ENCODE peak calls at places on chromosomes 5 and 9, in ten cellular contexts. C, Q, A, T, X, K, B, H, P and N are unnamed samples.

GRCh38 chr9:104342552-104342951 is 161.5 kb upstream of the OR13F1 start:
- DNase-seq in C (no peak), Q (no peak), A (no peak), T (no peak), X (no peak), K (no peak), B (no peak), H (no peak), P (no peak), N (no peak)

GRCh38 chr9:21690561-21690960 is 111.9 kb upstream of the MTAP start:
- DNase-seq in C (no peak), Q (no peak), A (no peak), T (no peak), X (peak), K (no peak), B (no peak), H (no peak), P (no peak), N (no peak)

GRCh38 chr5:145718956-145719355 is 116.2 kb downstream of the PRELID2 start:
- DNase-seq in C (no peak), Q (peak), A (peak), T (no peak), X (peak), K (no peak), B (no peak), H (no peak), P (no peak), N (no peak)

GRCh38 chr9:89408628-89409101 is 89.2 kb downstream of the SEMA4D start:
- DNase-seq in C (no peak), Q (no peak), A (peak), T (peak), X (no peak), K (peak), B (no peak), H (peak), P (no peak), N (peak)

GRCh38 chr5:107470007-107470582 is 200.6 kb downstream of the EFNA5 start:
- DNase-seq in C (no peak), Q (no peak), A (peak), T (no peak), X (peak), K (no peak), B (no peak), H (no peak), P (no peak), N (no peak)

GRCh38 chr5:164217464-164217863 is 712.0 kb downstream of the MAT2B start:
- DNase-seq in C (no peak), Q (no peak), A (no peak), T (no peak), X (no peak), K (no peak), B (no peak), H (no peak), P (no peak), N (no peak)

GRCh38 chr9:73148447-73148937 is 3.2 kb upstream of the ANXA1 start:
- DNase-seq in C (no peak), Q (no peak), A (no peak), T (no peak), X (peak), K (no peak), B (no peak), H (no peak), P (no peak), N (no peak)

GRCh38 chr5:132439521-132440206 is 50.9 kb downstream of the IRF1 start:
- DNase-seq in C (no peak), Q (peak), A (peak), T (no peak), X (peak), K (no peak), B (peak), H (no peak), P (no peak), N (no peak)

GRCh38 chr5:72541501-72542235 is 34.5 kb upstream of the ZNF366 start:
- DNase-seq in C (no peak), Q (no peak), A (no peak), T (no peak), X (no peak), K (no peak), B (peak), H (no peak), P (no peak), N (no peak)

GRCh38 chr5:71623221-71623794 is 36.2 kb downstream of the MCCC2 start:
- DNase-seq in C (no peak), Q (no peak), A (no peak), T (no peak), X (no peak), K (no peak), B (no peak), H (no peak), P (no peak), N (no peak)

GRCh38 chr5:96821260-96821916 is 13.6 kb upstream of the ERAP1 start:
- DNase-seq in C (no peak), Q (no peak), A (no peak), T (no peak), X (peak), K (no peak), B (no peak), H (no peak), P (no peak), N (no peak)

GRCh38 chr5:37552770-37553719 is 173.9 kb downstream of the WDR70 start:
- DNase-seq in C (no peak), Q (no peak), A (no peak), T (no peak), X (peak), K (no peak), B (no peak), H (no peak), P (no peak), N (peak)

GRCh38 chr9:128627127-128627715 is 29.4 kb downstream of the DYNC2I2 start:
- DNase-seq in C (no peak), Q (no peak), A (no peak), T (no peak), X (no peak), K (no peak), B (no peak), H (no peak), P (no peak), N (no peak)

GRCh38 chr9:126371007-126371870 is 44.6 kb downstream of the MVB12B start:
- DNase-seq in C (no peak), Q (no peak), A (no peak), T (no peak), X (no peak), K (no peak), B (no peak), H (no peak), P (no peak), N (no peak)

GRCh38 chr5:104914536-104915070 is 1352.0 kb upstream of the NUDT12 start:
- DNase-seq in C (no peak), Q (no peak), A (no peak), T (no peak), X (no peak), K (no peak), B (no peak), H (no peak), P (no peak), N (no peak)

GRCh38 chr5:179700401-179700918 is 1.7 kb downstream of the CANX start:
- DNase-seq in C (no peak), Q (no peak), A (peak), T (no peak), X (peak), K (no peak), B (no peak), H (no peak), P (peak), N (peak)

GRCh38 chr5:36199620-36200019 is 42.1 kb downstream of the NADK2 start:
- DNase-seq in C (no peak), Q (no peak), A (no peak), T (no peak), X (no peak), K (no peak), B (no peak), H (no peak), P (no peak), N (no peak)